ENCODE peak calls at places on chromosomes 13 and 19, in six cellular contexts. M, U, D, I, O and R are unnamed samples.

GRCh38 chr13:102812616-102813287 is 13.8 kb downstream of the BIVM start:
- DNase-seq in M (no peak), U (no peak), D (peak; percentile 32), I (no peak), O (no peak), R (no peak)

GRCh38 chr19:46731007-46731501 is 14.1 kb upstream of the PRKD2 start:
- DNase-seq in M (peak; percentile 65), U (no peak), D (no peak), I (no peak), O (peak; percentile 69), R (peak; percentile 8)

GRCh38 chr19:45798995-45799517 is 6.4 kb upstream of the DMWD start:
- DNase-seq in M (peak; percentile 68), U (peak; percentile 56), D (peak; percentile 78), I (peak; percentile 70), O (no peak), R (peak; percentile 70)

GRCh38 chr19:10979950-10980349 is 19.1 kb downstream of the SMARCA4 start:
- DNase-seq in M (no peak), U (no peak), D (no peak), I (peak; percentile 95), O (no peak), R (no peak)

GRCh38 chr13:27583645-27584044 is 36.7 kb downstream of the LNX2 start:
- DNase-seq in M (no peak), U (no peak), D (no peak), I (no peak), O (no peak), R (no peak)

GRCh38 chr19:45477713-45478453 is 10.1 kb downstream of the FOSB start:
- DNase-seq in M (no peak), U (no peak), D (no peak), I (peak; percentile 51), O (no peak), R (no peak)

GRCh38 chr13:38135590-38135989 is 214.1 kb upstream of the UFM1 start:
- DNase-seq in M (no peak), U (no peak), D (no peak), I (no peak), O (no peak), R (no peak)

GRCh38 chr19:35670686-35671085 is 4.4 kb downstream of the UPK1A start:
- DNase-seq in M (no peak), U (no peak), D (no peak), I (no peak), O (no peak), R (no peak)

GRCh38 chr13:30927595-30927994 is 4.9 kb upstream of the TEX26 start:
- DNase-seq in M (no peak), U (no peak), D (no peak), I (no peak), O (no peak), R (no peak)

GRCh38 chr19:7534531-7534980 is 961 bp upstream of the PNPLA6 start:
- DNase-seq in M (peak; percentile 78), U (peak; percentile 63), D (peak; percentile 93), I (peak; percentile 63), O (peak; percentile 66), R (peak; percentile 71)

GRCh38 chr19:8877854-8878705 is 45.9 kb downstream of the MBD3L1 start:
- DNase-seq in M (peak; percentile 11), U (no peak), D (peak; percentile 0), I (peak; percentile 25), O (no peak), R (peak; percentile 55)

GRCh38 chr19:30228726-30229523 is 143.3 kb upstream of the ZNF536 start:
- DNase-seq in M (peak; percentile 26), U (no peak), D (peak; percentile 35), I (no peak), O (no peak), R (peak; percentile 62)

GRCh38 chr19:49999371-50000010 is 25.7 kb downstream of the VRK3 start:
- DNase-seq in M (no peak), U (no peak), D (no peak), I (no peak), O (no peak), R (no peak)

GRCh38 chr19:35247526-35248309 is 1.1 kb upstream of the LSR start:
- DNase-seq in M (peak; percentile 64), U (no peak), D (peak; percentile 99), I (peak; percentile 92), O (no peak), R (no peak)

GRCh38 chr13:111216166-111216960 is 101.3 kb downstream of the ARHGEF7 start:
- DNase-seq in M (peak; percentile 20), U (no peak), D (peak; percentile 64), I (peak; percentile 47), O (peak; percentile 37), R (peak; percentile 60)

GRCh38 chr13:40434516-40435397 is 231.7 kb downstream of the FOXO1 start:
- DNase-seq in M (no peak), U (no peak), D (no peak), I (peak; percentile 59), O (no peak), R (no peak)
- H3K4me1 ChIP-seq in M (no peaks in the 10 kb centered on the region), U (peaks cover 31% of the 10 kb centered on the region), D (no peaks in the 10 kb centered on the region), I (peaks cover 91% of the 10 kb centered on the region), O (no peaks in the 10 kb centered on the region), R (no peaks in the 10 kb centered on the region)

DNA sequence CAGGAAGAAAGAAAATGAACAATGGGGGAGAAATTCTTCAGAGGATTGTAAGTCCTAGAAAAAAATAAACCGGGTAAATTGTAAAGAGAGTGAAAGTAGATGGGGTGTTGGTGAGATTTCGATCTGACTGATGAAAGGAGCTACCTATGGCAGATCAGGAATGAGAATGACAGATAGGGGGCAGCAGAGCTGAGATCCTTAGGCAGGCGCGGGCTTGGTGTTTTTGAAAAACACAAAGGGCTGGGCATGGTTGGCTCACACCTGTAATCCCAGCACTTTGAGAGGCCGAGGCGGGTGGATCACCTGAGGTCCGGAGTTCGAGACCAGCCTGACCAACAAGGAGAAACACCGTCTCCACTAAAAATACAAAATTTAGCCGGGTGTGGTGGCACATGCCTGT is 1468.6 kb upstream of the SLC10A2 start:
- DNase-seq in M (peak; percentile 21), U (no peak), D (peak; percentile 76), I (peak; percentile 0), O (no peak), R (no peak)
- TF ChIP-seq CTCF in M (no peak), U (no peak), D (peak; percentile 69), I (peak; percentile 43), O (no peak), R (peak; percentile 47)

GRCh38 chr19:5967994-5968430 is 9.9 kb downstream of the RANBP3 start:
- DNase-seq in M (peak; percentile 68), U (peak; percentile 52), D (peak; percentile 91), I (peak; percentile 70), O (no peak), R (peak; percentile 70)
- H3K4me1 ChIP-seq in M (peaks cover 4% of the 10 kb centered on the region), U (peaks cover 97% of the 10 kb centered on the region), D (peaks cover 15% of the 10 kb centered on the region), I (peaks cover 24% of the 10 kb centered on the region), O (peaks cover 35% of the 10 kb centered on the region), R (peaks cover 7% of the 10 kb centered on the region)

GRCh38 chr19:3826163-3826562 is 40.0 kb upstream of the MATK start:
- DNase-seq in M (no peak), U (no peak), D (no peak), I (no peak), O (no peak), R (peak; percentile 43)
- TF ChIP-seq CTCF in M (no peak), U (no peak), D (no peak), I (no peak), O (no peak), R (no peak)

GRCh38 chr19:15251010-15251748 is 18.9 kb upstream of the EPHX3 start:
- DNase-seq in M (no peak), U (no peak), D (no peak), I (no peak), O (peak; percentile 69), R (no peak)

GRCh38 chr19:15249560-15249874 is 17.3 kb upstream of the EPHX3 start:
- DNase-seq in M (no peak), U (no peak), D (no peak), I (no peak), O (no peak), R (no peak)

GRCh38 chr19:15248648-15249559 is 16.7 kb upstream of the EPHX3 start:
- DNase-seq in M (peak; percentile 65), U (peak; percentile 89), D (no peak), I (no peak), O (peak; percentile 93), R (no peak)

GRCh38 chr19:15250635-15250993 is 18.4 kb upstream of the EPHX3 start:
- DNase-seq in M (no peak), U (no peak), D (no peak), I (no peak), O (no peak), R (no peak)

DNA sequence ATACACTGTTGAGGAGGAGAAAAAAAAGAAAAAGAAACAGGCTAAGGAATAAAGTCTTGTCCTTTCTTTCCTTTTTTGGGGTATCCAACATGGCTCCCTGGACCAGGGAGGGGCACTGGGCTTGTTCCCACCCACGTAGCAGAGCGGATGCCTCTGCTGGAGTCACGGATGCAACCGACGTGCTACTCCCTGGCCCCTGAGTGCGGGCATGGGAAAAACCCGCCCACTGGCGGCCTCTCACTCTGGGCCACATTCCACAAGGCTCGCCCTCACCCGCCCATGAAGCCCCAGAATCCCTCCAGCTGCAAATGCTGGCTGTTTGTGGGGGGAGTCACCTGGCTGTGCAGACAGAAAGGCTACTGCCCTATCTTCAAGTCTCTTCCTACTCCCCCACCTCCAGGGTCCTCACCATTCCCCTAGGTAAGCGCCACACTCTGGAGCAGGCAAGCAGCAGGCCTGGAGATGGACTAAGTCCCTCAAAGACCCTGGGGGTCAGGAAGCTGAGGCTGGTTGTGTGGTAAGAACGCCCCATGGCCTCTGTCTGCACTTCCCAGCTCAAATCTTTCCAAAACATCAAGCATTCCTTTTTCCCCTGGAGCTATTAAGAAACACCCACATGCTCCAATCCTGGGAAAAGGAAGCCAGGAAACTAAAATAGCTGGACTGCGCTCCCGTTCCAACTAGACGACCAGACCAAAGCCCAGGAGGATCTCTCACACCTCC is 17.8 kb upstream of the EPHX3 start:
- DNase-seq in M (peak; percentile 69), U (peak; percentile 65), D (no peak), I (no peak), O (peak; percentile 81), R (no peak)
- H3K4me1 ChIP-seq in M (peaks cover 55% of the 10 kb centered on the region), U (peaks cover 96% of the 10 kb centered on the region), D (peaks cover 6% of the 10 kb centered on the region), I (no peaks in the 10 kb centered on the region), O (peaks cover 63% of the 10 kb centered on the region), R (no peaks in the 10 kb centered on the region)

GRCh38 chr19:13827656-13828055 is 32.4 kb downstream of the ZSWIM4 start:
- DNase-seq in M (peak; percentile 28), U (no peak), D (no peak), I (no peak), O (no peak), R (no peak)
- TF ChIP-seq CTCF in M (no peak), U (no peak), D (no peak), I (no peak), O (no peak), R (no peak)

DNA sequence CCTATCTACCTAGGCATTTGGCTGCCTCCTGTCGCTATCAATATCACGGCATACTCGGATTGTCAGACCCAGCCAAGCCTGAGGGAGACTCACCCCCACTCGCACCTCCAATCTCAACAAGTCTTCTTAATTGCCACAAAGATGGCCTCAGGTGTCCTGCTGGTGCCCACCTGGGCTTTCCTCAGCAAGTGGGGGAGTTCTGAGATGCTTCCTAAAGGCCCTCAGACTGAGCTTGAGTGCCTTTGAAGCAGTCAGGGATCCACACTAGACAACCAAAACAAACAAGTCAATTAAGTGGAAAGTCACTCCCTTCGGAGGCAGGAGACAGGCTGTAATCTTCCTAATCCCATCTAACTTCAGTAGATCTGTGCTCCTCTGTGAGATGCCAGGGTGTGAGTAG is 68.4 kb upstream of the SERP2 start:
- DNase-seq in M (no peak), U (no peak), D (no peak), I (no peak), O (no peak), R (no peak)
- H3K4me1 ChIP-seq in M (peaks cover 81% of the 10 kb centered on the region), U (peaks cover 89% of the 10 kb centered on the region), D (peaks cover 34% of the 10 kb centered on the region), I (peaks cover 7% of the 10 kb centered on the region), O (peaks cover 39% of the 10 kb centered on the region), R (peaks cover 21% of the 10 kb centered on the region)

GRCh38 chr13:113730831-113731191 is 28.2 kb upstream of the TMEM255B start:
- DNase-seq in M (no peak), U (no peak), D (no peak), I (no peak), O (no peak), R (peak; percentile 4)
- TF ChIP-seq CTCF in M (no peak), U (peak; percentile 15), D (peak; percentile 48), I (no peak), O (no peak), R (no peak)